ENCODE peak calls at places on chromosomes 16 and 17, in ten cellular contexts. One of them, this sample, is unnamed. For H3K4me1, the result is how much of the 10 kb centered on the place peaks cover.

GRCh38 chr17:18228176-18228682 is 2.8 kb downstream of the LLGL1 start:
- DNase-seq in CD8-positive, alpha-beta T cell: no peak
- DNase-seq in left ventricle myocardium inferior: no peak
- DNase-seq in stomach: no peak
- DNase-seq in fibroblast of lung: no peak
- DNase-seq in upper lobe of right lung: no peak
- DNase-seq in psoas muscle: no peak
- DNase-seq in neural progenitor cell: no peak
- DNase-seq in H1: no peak
- DNase-seq in colonic mucosa: no peak
- DNase-seq in this sample: no peak

GRCh38 chr17:49843774-49844350 is 4.0 kb downstream of the TAC4 start:
- DNase-seq in CD8-positive, alpha-beta T cell: no peak
- DNase-seq in left ventricle myocardium inferior: no peak
- DNase-seq in stomach: no peak
- DNase-seq in fibroblast of lung: no peak
- DNase-seq in upper lobe of right lung: peak
- DNase-seq in psoas muscle: no peak
- DNase-seq in neural progenitor cell: peak
- DNase-seq in H1: peak
- DNase-seq in colonic mucosa: peak
- DNase-seq in this sample: no peak

GRCh38 chr16:13938480-13938879 is 18.5 kb downstream of the ERCC4 start:
- DNase-seq in CD8-positive, alpha-beta T cell: no peak
- DNase-seq in left ventricle myocardium inferior: no peak
- DNase-seq in stomach: no peak
- DNase-seq in fibroblast of lung: no peak
- DNase-seq in upper lobe of right lung: no peak
- DNase-seq in psoas muscle: no peak
- DNase-seq in neural progenitor cell: no peak
- DNase-seq in H1: no peak
- DNase-seq in colonic mucosa: no peak
- DNase-seq in this sample: no peak

GRCh38 chr17:58918072-58918471 is 162.4 kb downstream of the PPM1E start:
- DNase-seq in CD8-positive, alpha-beta T cell: no peak
- DNase-seq in left ventricle myocardium inferior: no peak
- DNase-seq in stomach: no peak
- DNase-seq in fibroblast of lung: no peak
- DNase-seq in upper lobe of right lung: no peak
- DNase-seq in psoas muscle: no peak
- DNase-seq in neural progenitor cell: peak
- DNase-seq in H1: no peak
- DNase-seq in colonic mucosa: no peak
- DNase-seq in this sample: no peak

GRCh38 chr16:81493755-81494433 is 49.3 kb downstream of the CMIP start:
- DNase-seq in CD8-positive, alpha-beta T cell: no peak
- DNase-seq in left ventricle myocardium inferior: no peak
- DNase-seq in stomach: peak
- DNase-seq in fibroblast of lung: peak
- DNase-seq in upper lobe of right lung: no peak
- DNase-seq in psoas muscle: no peak
- DNase-seq in neural progenitor cell: no peak
- DNase-seq in H1: no peak
- DNase-seq in colonic mucosa: peak
- DNase-seq in this sample: no peak

GRCh38 chr17:7523033-7523432 is 25.8 kb upstream of the TNFSF12 start:
- DNase-seq in CD8-positive, alpha-beta T cell: peak
- DNase-seq in left ventricle myocardium inferior: no peak
- DNase-seq in stomach: peak
- DNase-seq in fibroblast of lung: peak
- DNase-seq in upper lobe of right lung: peak
- DNase-seq in psoas muscle: no peak
- DNase-seq in neural progenitor cell: peak
- DNase-seq in H1: peak
- DNase-seq in colonic mucosa: no peak
- DNase-seq in this sample: peak

GRCh38 chr16:3486506-3487215 is 8.6 kb downstream of the C16orf90 start:
- DNase-seq in CD8-positive, alpha-beta T cell: no peak
- DNase-seq in left ventricle myocardium inferior: no peak
- DNase-seq in stomach: no peak
- DNase-seq in fibroblast of lung: no peak
- DNase-seq in upper lobe of right lung: no peak
- DNase-seq in psoas muscle: no peak
- DNase-seq in neural progenitor cell: no peak
- DNase-seq in H1: no peak
- DNase-seq in colonic mucosa: no peak
- DNase-seq in this sample: no peak

GRCh38 chr17:9677411-9677810 is 32.1 kb downstream of the USP43 start:
- DNase-seq in CD8-positive, alpha-beta T cell: no peak
- DNase-seq in left ventricle myocardium inferior: no peak
- DNase-seq in stomach: no peak
- DNase-seq in fibroblast of lung: no peak
- DNase-seq in upper lobe of right lung: no peak
- DNase-seq in psoas muscle: no peak
- DNase-seq in neural progenitor cell: no peak
- DNase-seq in H1: no peak
- DNase-seq in colonic mucosa: no peak
- DNase-seq in this sample: no peak

GRCh38 chr16:11298143-11298900 is 17.2 kb upstream of the PRM1 start:
- DNase-seq in CD8-positive, alpha-beta T cell: no peak
- DNase-seq in left ventricle myocardium inferior: no peak
- DNase-seq in stomach: no peak
- DNase-seq in fibroblast of lung: no peak
- DNase-seq in upper lobe of right lung: no peak
- DNase-seq in psoas muscle: no peak
- DNase-seq in neural progenitor cell: no peak
- DNase-seq in H1: no peak
- DNase-seq in colonic mucosa: no peak
- DNase-seq in this sample: no peak

GRCh38 chr16:11297492-11298142 is 16.5 kb upstream of the PRM1 start:
- DNase-seq in CD8-positive, alpha-beta T cell: peak
- DNase-seq in left ventricle myocardium inferior: peak
- DNase-seq in stomach: peak
- DNase-seq in fibroblast of lung: peak
- DNase-seq in upper lobe of right lung: peak
- DNase-seq in psoas muscle: peak
- DNase-seq in neural progenitor cell: peak
- DNase-seq in H1: peak
- DNase-seq in colonic mucosa: peak
- DNase-seq in this sample: peak

GRCh38 chr16:11295672-11296071 is 14.5 kb upstream of the PRM1 start:
- DNase-seq in CD8-positive, alpha-beta T cell: no peak
- DNase-seq in left ventricle myocardium inferior: no peak
- DNase-seq in stomach: no peak
- DNase-seq in fibroblast of lung: no peak
- DNase-seq in upper lobe of right lung: no peak
- DNase-seq in psoas muscle: no peak
- DNase-seq in neural progenitor cell: no peak
- DNase-seq in H1: no peak
- DNase-seq in colonic mucosa: no peak
- DNase-seq in this sample: no peak

GRCh38 chr16:11296706-11297491 is 15.8 kb upstream of the PRM1 start:
- DNase-seq in CD8-positive, alpha-beta T cell: no peak
- DNase-seq in left ventricle myocardium inferior: no peak
- DNase-seq in stomach: peak
- DNase-seq in fibroblast of lung: peak
- DNase-seq in upper lobe of right lung: no peak
- DNase-seq in psoas muscle: no peak
- DNase-seq in neural progenitor cell: no peak
- DNase-seq in H1: no peak
- DNase-seq in colonic mucosa: no peak
- DNase-seq in this sample: no peak

DNA sequence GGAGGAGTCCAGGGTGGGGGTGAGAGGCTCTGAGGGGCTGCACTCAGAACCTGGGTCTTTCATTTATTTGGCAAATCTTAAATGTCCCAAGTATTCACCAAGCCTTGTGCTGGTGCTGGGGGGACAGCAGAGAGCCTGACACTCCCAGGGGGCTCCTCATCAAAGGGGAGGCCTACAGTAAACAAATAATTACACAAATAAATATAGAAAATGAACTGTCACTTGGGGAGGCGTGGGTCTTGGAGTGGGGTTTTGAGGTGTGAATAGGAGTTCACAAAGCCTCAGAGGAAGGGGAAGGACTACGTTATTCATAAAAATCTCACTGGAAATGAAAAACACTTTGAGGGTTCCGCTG is 15.2 kb upstream of the PRM1 start:
- DNase-seq in CD8-positive, alpha-beta T cell: no peak
- DNase-seq in left ventricle myocardium inferior: no peak
- DNase-seq in stomach: no peak
- DNase-seq in fibroblast of lung: no peak
- DNase-seq in upper lobe of right lung: no peak
- DNase-seq in psoas muscle: no peak
- DNase-seq in neural progenitor cell: no peak
- DNase-seq in H1: no peak
- DNase-seq in colonic mucosa: no peak
- DNase-seq in this sample: no peak
- H3K4me1 ChIP-seq in CD8-positive, alpha-beta T cell: under half
- H3K4me1 ChIP-seq in left ventricle myocardium inferior: under half
- H3K4me1 ChIP-seq in stomach: under half
- H3K4me1 ChIP-seq in fibroblast of lung: under half
- H3K4me1 ChIP-seq in upper lobe of right lung: under half
- H3K4me1 ChIP-seq in psoas muscle: under half
- H3K4me1 ChIP-seq in neural progenitor cell: under half
- H3K4me1 ChIP-seq in H1: under half
- H3K4me1 ChIP-seq in colonic mucosa: under half
- H3K4me1 ChIP-seq in this sample: under half

GRCh38 chr17:27559506-27559931 is 71.5 kb upstream of the LGALS9 start:
- DNase-seq in CD8-positive, alpha-beta T cell: no peak
- DNase-seq in left ventricle myocardium inferior: no peak
- DNase-seq in stomach: no peak
- DNase-seq in fibroblast of lung: peak
- DNase-seq in upper lobe of right lung: no peak
- DNase-seq in psoas muscle: peak
- DNase-seq in neural progenitor cell: no peak
- DNase-seq in H1: no peak
- DNase-seq in colonic mucosa: peak
- DNase-seq in this sample: no peak

GRCh38 chr17:27559996-27560481 is 70.9 kb upstream of the LGALS9 start:
- DNase-seq in CD8-positive, alpha-beta T cell: no peak
- DNase-seq in left ventricle myocardium inferior: peak
- DNase-seq in stomach: peak
- DNase-seq in fibroblast of lung: peak
- DNase-seq in upper lobe of right lung: no peak
- DNase-seq in psoas muscle: peak
- DNase-seq in neural progenitor cell: no peak
- DNase-seq in H1: no peak
- DNase-seq in colonic mucosa: peak
- DNase-seq in this sample: no peak

GRCh38 chr17:27562777-27563455 is 68.1 kb upstream of the LGALS9 start:
- DNase-seq in CD8-positive, alpha-beta T cell: no peak
- DNase-seq in left ventricle myocardium inferior: no peak
- DNase-seq in stomach: no peak
- DNase-seq in fibroblast of lung: no peak
- DNase-seq in upper lobe of right lung: no peak
- DNase-seq in psoas muscle: no peak
- DNase-seq in neural progenitor cell: no peak
- DNase-seq in H1: no peak
- DNase-seq in colonic mucosa: no peak
- DNase-seq in this sample: no peak

GRCh38 chr17:27558842-27559505 is 72.0 kb upstream of the LGALS9 start:
- DNase-seq in CD8-positive, alpha-beta T cell: no peak
- DNase-seq in left ventricle myocardium inferior: no peak
- DNase-seq in stomach: no peak
- DNase-seq in fibroblast of lung: no peak
- DNase-seq in upper lobe of right lung: no peak
- DNase-seq in psoas muscle: no peak
- DNase-seq in neural progenitor cell: no peak
- DNase-seq in H1: no peak
- DNase-seq in colonic mucosa: peak
- DNase-seq in this sample: no peak

GRCh38 chr17:27560668-27561067 is 70.3 kb upstream of the LGALS9 start:
- DNase-seq in CD8-positive, alpha-beta T cell: no peak
- DNase-seq in left ventricle myocardium inferior: no peak
- DNase-seq in stomach: peak
- DNase-seq in fibroblast of lung: peak
- DNase-seq in upper lobe of right lung: no peak
- DNase-seq in psoas muscle: peak
- DNase-seq in neural progenitor cell: no peak
- DNase-seq in H1: no peak
- DNase-seq in colonic mucosa: peak
- DNase-seq in this sample: no peak
- H3K4me3 ChIP-seq in CD8-positive, alpha-beta T cell: no peak
- H3K4me3 ChIP-seq in left ventricle myocardium inferior: peak
- H3K4me3 ChIP-seq in stomach: no peak
- H3K4me3 ChIP-seq in fibroblast of lung: no peak
- H3K4me3 ChIP-seq in upper lobe of right lung: peak
- H3K4me3 ChIP-seq in psoas muscle: peak
- H3K4me3 ChIP-seq in neural progenitor cell: no peak
- H3K4me3 ChIP-seq in H1: no peak
- H3K4me3 ChIP-seq in colonic mucosa: no peak
- H3K4me3 ChIP-seq in this sample: no peak

DNA sequence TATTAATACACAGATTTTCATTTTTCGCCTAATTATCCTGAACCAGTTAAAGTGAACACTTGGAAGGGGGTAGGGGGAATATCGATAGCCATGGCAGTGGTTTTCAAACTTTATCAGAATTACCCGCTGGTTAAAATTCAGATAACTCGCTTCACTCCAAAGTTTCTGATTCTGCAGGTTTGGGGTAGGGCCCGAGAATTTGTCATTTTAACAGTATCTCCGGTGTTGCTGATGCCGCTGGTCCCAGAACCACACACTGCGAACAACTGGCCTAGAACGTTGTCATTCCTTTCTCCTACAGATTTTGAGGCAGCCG is 313 bp upstream of the NSRP1 start:
- DNase-seq in CD8-positive, alpha-beta T cell: no peak
- DNase-seq in left ventricle myocardium inferior: no peak
- DNase-seq in stomach: no peak
- DNase-seq in fibroblast of lung: no peak
- DNase-seq in upper lobe of right lung: no peak
- DNase-seq in psoas muscle: no peak
- DNase-seq in neural progenitor cell: no peak
- DNase-seq in H1: no peak
- DNase-seq in colonic mucosa: no peak
- DNase-seq in this sample: no peak
- H3K27ac ChIP-seq in CD8-positive, alpha-beta T cell: peak
- H3K27ac ChIP-seq in left ventricle myocardium inferior: peak
- H3K27ac ChIP-seq in stomach: peak
- H3K27ac ChIP-seq in fibroblast of lung: peak
- H3K27ac ChIP-seq in upper lobe of right lung: peak
- H3K27ac ChIP-seq in psoas muscle: peak
- H3K27ac ChIP-seq in neural progenitor cell: peak
- H3K27ac ChIP-seq in H1: peak
- H3K27ac ChIP-seq in colonic mucosa: peak
- H3K27ac ChIP-seq in this sample: peak

GRCh38 chr17:29720471-29720990 is 97.8 kb upstream of the CORO6 start:
- DNase-seq in CD8-positive, alpha-beta T cell: no peak
- DNase-seq in left ventricle myocardium inferior: no peak
- DNase-seq in stomach: no peak
- DNase-seq in fibroblast of lung: no peak
- DNase-seq in upper lobe of right lung: no peak
- DNase-seq in psoas muscle: no peak
- DNase-seq in neural progenitor cell: no peak
- DNase-seq in H1: no peak
- DNase-seq in colonic mucosa: no peak
- DNase-seq in this sample: no peak

GRCh38 chr17:29718446-29719039 is 95.8 kb upstream of the CORO6 start:
- DNase-seq in CD8-positive, alpha-beta T cell: no peak
- DNase-seq in left ventricle myocardium inferior: no peak
- DNase-seq in stomach: no peak
- DNase-seq in fibroblast of lung: no peak
- DNase-seq in upper lobe of right lung: no peak
- DNase-seq in psoas muscle: no peak
- DNase-seq in neural progenitor cell: no peak
- DNase-seq in H1: peak
- DNase-seq in colonic mucosa: no peak
- DNase-seq in this sample: no peak

GRCh38 chr17:29717817-29718216 is 95.1 kb upstream of the CORO6 start:
- DNase-seq in CD8-positive, alpha-beta T cell: no peak
- DNase-seq in left ventricle myocardium inferior: no peak
- DNase-seq in stomach: no peak
- DNase-seq in fibroblast of lung: no peak
- DNase-seq in upper lobe of right lung: no peak
- DNase-seq in psoas muscle: no peak
- DNase-seq in neural progenitor cell: no peak
- DNase-seq in H1: peak
- DNase-seq in colonic mucosa: no peak
- DNase-seq in this sample: no peak

GRCh38 chr17:29722411-29723198 is 99.9 kb upstream of the CORO6 start:
- DNase-seq in CD8-positive, alpha-beta T cell: peak
- DNase-seq in left ventricle myocardium inferior: no peak
- DNase-seq in stomach: no peak
- DNase-seq in fibroblast of lung: peak
- DNase-seq in upper lobe of right lung: no peak
- DNase-seq in psoas muscle: no peak
- DNase-seq in neural progenitor cell: no peak
- DNase-seq in H1: no peak
- DNase-seq in colonic mucosa: peak
- DNase-seq in this sample: peak

GRCh38 chr17:29719469-29719868 is 96.8 kb upstream of the CORO6 start:
- DNase-seq in CD8-positive, alpha-beta T cell: no peak
- DNase-seq in left ventricle myocardium inferior: no peak
- DNase-seq in stomach: no peak
- DNase-seq in fibroblast of lung: no peak
- DNase-seq in upper lobe of right lung: no peak
- DNase-seq in psoas muscle: no peak
- DNase-seq in neural progenitor cell: no peak
- DNase-seq in H1: no peak
- DNase-seq in colonic mucosa: no peak
- DNase-seq in this sample: no peak
- H3K4me1 ChIP-seq in CD8-positive, alpha-beta T cell: half or more
- H3K4me1 ChIP-seq in left ventricle myocardium inferior: half or more
- H3K4me1 ChIP-seq in stomach: under half
- H3K4me1 ChIP-seq in fibroblast of lung: under half
- H3K4me1 ChIP-seq in upper lobe of right lung: under half
- H3K4me1 ChIP-seq in psoas muscle: half or more
- H3K4me1 ChIP-seq in neural progenitor cell: under half
- H3K4me1 ChIP-seq in H1: under half
- H3K4me1 ChIP-seq in colonic mucosa: under half
- H3K4me1 ChIP-seq in this sample: under half